ENCODE peak calls at places on chromosomes 16 and 17, in seven cellular contexts. B is epithelial cell of esophagus; Y is CD8-positive, alpha-beta T cell; G is WTC11; I is A673; O is cardiac fibroblast; U is tibial artery. K is an unnamed sample.

GRCh38 chr17:33049781-33050414 is 58.3 kb downstream of the SPACA3 start:
- DNase-seq in Y (no peak), I (peak; percentile 51), O (peak; percentile 58), G (peak; percentile 72), U (peak; percentile 47), B (peak; percentile 61), K (peak; percentile 75)

GRCh38 chr16:35506018-35506897 is 2046.8 kb downstream of the TP53TG3F start:
- DNase-seq in G (no peak), I (no peak), O (no peak), U (no peak), Y (no peak), B (no peak), K (no peak)

GRCh38 chr17:40536731-40537171 is 28.5 kb downstream of the CCR7 start:
- DNase-seq in U (peak; percentile 56), O (peak; percentile 78), I (no peak), B (peak; percentile 58), Y (no peak), G (no peak), K (no peak)

GRCh38 chr16:87723224-87723619 is 42.6 kb downstream of the KLHDC4 start:
- DNase-seq in U (no peak), I (peak; percentile 82), Y (no peak), G (no peak), B (peak; percentile 72), O (peak; percentile 79), K (peak; percentile 81)

GRCh38 chr17:40467281-40467867 is 24.1 kb downstream of the IGFBP4 start:
- DNase-seq in U (no peak), I (no peak), G (no peak), B (no peak), Y (no peak), O (no peak), K (no peak)

GRCh38 chr16:57513371-57514102 is 22.8 kb downstream of the CCDC102A start:
- DNase-seq in G (no peak), I (peak; percentile 73), Y (no peak), B (no peak), U (no peak), O (no peak), K (no peak)

GRCh38 chr17:78117027-78117981 is 11.3 kb downstream of the TMC6 start:
- DNase-seq in Y (peak; percentile 66), G (peak; percentile 76), U (no peak), O (no peak), B (peak; percentile 26), I (peak; percentile 38), K (peak; percentile 22)

GRCh38 chr17:68832140-68832871 is 122.9 kb downstream of the ABCA8 start:
- DNase-seq in Y (no peak), U (peak; percentile 48), G (no peak), O (no peak), I (peak; percentile 35), B (no peak), K (no peak)

GRCh38 chr16:67514382-67514828 is 14.2 kb upstream of the RIPOR1 start:
- DNase-seq in B (peak; percentile 89), I (peak; percentile 89), O (peak; percentile 92), U (peak; percentile 89), Y (peak; percentile 85), G (peak; percentile 71), K (peak; percentile 70)

GRCh38 chr17:69245617-69246016 is 17.0 kb upstream of the ABCA10 start:
- DNase-seq in U (no peak), I (no peak), Y (no peak), O (no peak), B (peak; percentile 31), G (no peak), K (peak; percentile 7)

GRCh38 chr17:8818047-8818446 is 18.9 kb upstream of the MFSD6L start:
- DNase-seq in G (no peak), B (no peak), Y (no peak), U (no peak), I (no peak), O (no peak), K (no peak)

GRCh38 chr16:85712841-85713240 is 24.1 kb upstream of the GINS2 start:
- DNase-seq in U (no peak), B (no peak), I (no peak), O (no peak), G (no peak), Y (no peak), K (no peak)

GRCh38 chr16:55496509-55497145 is 12.2 kb upstream of the LPCAT2 start:
- DNase-seq in B (no peak), I (no peak), G (no peak), O (no peak), U (peak; percentile 18), Y (no peak), K (no peak)

GRCh38 chr16:24801761-24802302 is 43.9 kb upstream of the SLC5A11 start:
- DNase-seq in B (no peak), O (peak; percentile 23), Y (no peak), U (no peak), I (no peak), G (no peak), K (no peak)

GRCh38 chr16:66543541-66543940 is 6.4 kb downstream of the TK2 start:
- DNase-seq in O (no peak), B (no peak), G (no peak), U (no peak), I (no peak), Y (no peak), K (no peak)

GRCh38 chr17:9115446-9116265 is 94.3 kb downstream of the NTN1 start:
- DNase-seq in Y (peak; percentile 61), B (no peak), I (no peak), O (peak; percentile 33), G (peak; percentile 79), U (peak; percentile 82), K (no peak)

GRCh38 chr16:20806168-20807050 is at the start of the genes ERI2 and REXO5:
- DNase-seq in B (peak; percentile 95), Y (peak; percentile 81), I (peak; percentile 97), U (peak; percentile 90), O (peak; percentile 96), G (peak; percentile 91), K (peak; percentile 90)
- TF ChIP-seq CTCF in B (peak; percentile 56), Y (peak; percentile 21), I (peak; percentile 59), U (peak; percentile 44), O (peak; percentile 65), G (no peak), K (peak; percentile 72)

DNA sequence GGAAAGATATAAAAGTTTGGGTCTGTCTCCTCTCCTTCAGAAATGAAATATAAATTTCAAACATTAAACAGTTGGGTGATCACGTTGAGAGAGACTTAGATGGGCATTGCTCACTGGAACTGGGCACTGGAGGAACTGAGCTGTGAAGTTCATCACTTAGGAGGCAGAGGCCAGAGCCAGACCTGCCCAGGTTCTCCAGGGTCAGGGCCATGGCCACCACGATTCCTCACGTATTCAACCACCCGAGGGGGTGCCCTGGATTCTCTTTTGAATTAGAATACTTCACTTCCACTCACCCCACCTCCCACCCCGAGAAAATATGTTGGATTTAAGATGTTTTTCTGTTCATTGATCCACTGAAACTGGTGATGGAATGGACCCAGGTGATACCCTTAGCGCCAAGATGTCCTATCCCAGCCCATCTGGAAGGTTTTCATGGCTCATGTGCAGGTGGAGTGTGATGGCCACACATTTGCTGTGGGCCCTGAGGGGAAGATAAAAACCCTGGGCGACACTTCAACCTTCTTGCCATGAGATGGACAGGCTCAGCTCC is 6.1 kb downstream of the PRR29 start:
- DNase-seq in I (no peak), O (no peak), U (no peak), G (no peak), B (no peak), Y (no peak), K (no peak)
- TF ChIP-seq CTCF in I (no peak), O (no peak), U (no peak), G (no peak), B (no peak), Y (no peak), K (no peak)

GRCh38 chr17:18044609-18045008 is 5.4 kb downstream of the GID4 start:
- DNase-seq in I (no peak), Y (no peak), G (no peak), U (no peak), B (no peak), O (no peak), K (no peak)

GRCh38 chr17:18041776-18042175 is 2.6 kb downstream of the GID4 start:
- DNase-seq in G (no peak), O (peak; percentile 50), U (no peak), I (no peak), B (peak; percentile 96), Y (no peak), K (no peak)

GRCh38 chr17:18045691-18046090 is 6.5 kb downstream of the GID4 start:
- DNase-seq in U (no peak), Y (no peak), B (no peak), O (no peak), I (no peak), G (no peak), K (no peak)

GRCh38 chr17:18042969-18043368 is 3.8 kb downstream of the GID4 start:
- DNase-seq in O (no peak), B (no peak), G (no peak), U (no peak), Y (no peak), I (no peak), K (no peak)

DNA sequence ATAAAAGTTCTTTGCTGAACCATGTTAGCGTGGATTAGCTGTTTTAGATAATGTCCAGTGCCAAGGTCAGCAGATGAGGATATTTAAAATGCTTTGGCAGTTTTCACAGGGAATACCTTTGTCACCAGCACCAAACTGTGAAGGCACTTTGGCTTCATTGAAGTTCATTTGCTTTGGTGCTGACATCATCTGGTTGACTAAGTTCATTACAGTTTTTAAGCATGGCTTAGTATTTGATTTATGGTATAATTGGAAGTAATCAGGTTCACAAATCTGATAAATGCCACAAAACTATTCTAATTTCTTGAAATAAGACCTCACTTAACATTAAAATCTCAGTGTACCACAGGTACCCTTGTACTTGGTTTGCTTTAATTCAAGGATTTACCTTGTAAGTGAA is 4.3 kb downstream of the GID4 start:
- DNase-seq in Y (no peak), B (peak; percentile 44), I (peak; percentile 53), U (no peak), O (peak; percentile 49), G (no peak), K (no peak)
- TF ChIP-seq CTCF in Y (no peak), B (peak; percentile 27), I (peak; percentile 41), U (no peak), O (no peak), G (no peak), K (peak; percentile 5)

GRCh38 chr16:23016372-23016771 is 132.9 kb downstream of the USP31 start:
- DNase-seq in B (no peak), G (no peak), Y (no peak), O (no peak), U (no peak), I (no peak), K (no peak)

GRCh38 chr16:23015580-23015979 is 133.7 kb downstream of the USP31 start:
- DNase-seq in B (no peak), Y (no peak), I (no peak), U (no peak), O (no peak), G (no peak), K (no peak)

GRCh38 chr16:23014592-23014991 is 134.7 kb downstream of the USP31 start:
- DNase-seq in O (no peak), B (peak; percentile 52), U (no peak), G (no peak), Y (no peak), I (no peak), K (no peak)

GRCh38 chr16:23009075-23009474 is 140.2 kb downstream of the USP31 start:
- DNase-seq in B (no peak), Y (no peak), O (no peak), G (no peak), I (no peak), U (no peak), K (no peak)

DNA sequence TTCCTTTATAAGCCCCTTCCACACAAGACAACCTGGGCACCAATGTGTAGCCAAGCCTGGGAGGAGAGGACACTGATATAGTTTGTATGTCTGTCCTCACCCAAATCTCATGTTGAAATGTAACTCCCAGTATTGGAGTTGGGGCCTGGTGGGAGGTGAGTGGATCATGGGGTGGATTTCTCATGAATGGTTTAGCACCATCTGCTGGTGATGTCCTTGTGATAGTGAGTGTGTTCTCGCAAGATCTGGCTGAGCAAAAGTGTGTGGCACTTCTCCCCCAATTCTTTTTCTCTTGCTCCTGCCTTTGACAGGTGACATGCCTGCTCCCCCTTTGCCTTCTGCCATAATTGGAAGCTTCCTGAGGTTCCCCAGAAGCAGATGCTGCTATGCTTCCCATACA is 135.8 kb downstream of the USP31 start:
- DNase-seq in G (no peak), Y (no peak), B (peak; percentile 13), O (no peak), U (no peak), I (peak; percentile 40), K (no peak)
- TF ChIP-seq CTCF in G (no peak), Y (no peak), B (peak; percentile 28), O (no peak), U (no peak), I (peak; percentile 42), K (no peak)

K was measured in GM20000.